ENCODE peak calls at places on chromosome 1, in nine cellular contexts. N, S, O, C, T, R, M, J and W are unnamed samples.

GRCh38 chr1:37410815-37411214 is 63.6 kb upstream of the ZC3H12A start:
- DNase-seq in N (no peak), T (peak; percentile 9), J (no peak), S (no peak), C (no peak), O (peak; percentile 19), M (no peak), R (no peak), W (peak; percentile 44)

GRCh38 chr1:92483442-92484170 is 3.1 kb downstream of the GFI1 start:
- DNase-seq in J (no peak), T (no peak), N (no peak), R (peak; percentile 29), O (peak; percentile 31), M (peak; percentile 41), C (peak; percentile 49), S (no peak), W (peak; percentile 89)

GRCh38 chr1:98316286-98316685 is 345.2 kb upstream of the SNX7 start:
- DNase-seq in O (no peak), C (no peak), T (no peak), S (no peak), N (no peak), R (no peak), J (no peak), M (no peak), W (no peak)

GRCh38 chr1:203871114-203871875 is 9.9 kb downstream of the SNRPE start:
- DNase-seq in T (peak; percentile 62), N (no peak), R (no peak), O (peak; percentile 41), C (no peak), J (no peak), M (no peak), S (no peak), W (no peak)

GRCh38 chr1:233097546-233098254 is 147.3 kb downstream of the NTPCR start:
- DNase-seq in N (no peak), R (no peak), C (no peak), J (no peak), S (no peak), T (no peak), M (no peak), O (no peak), W (no peak)

GRCh38 chr1:26582836-26583460 is 53.4 kb downstream of the RPS6KA1 start:
- DNase-seq in M (no peak), O (no peak), J (no peak), C (peak; percentile 74), R (no peak), N (no peak), S (peak; percentile 77), T (no peak), W (no peak)

GRCh38 chr1:243846761-243847160 is 3.3 kb downstream of the AKT3 start:
- DNase-seq in C (no peak), O (no peak), S (no peak), M (no peak), N (no peak), J (no peak), R (no peak), T (no peak), W (no peak)

GRCh38 chr1:162701286-162701685 is 69.0 kb downstream of the DDR2 start:
- DNase-seq in J (no peak), S (no peak), M (no peak), T (no peak), O (no peak), N (no peak), R (no peak), C (no peak), W (no peak)

GRCh38 chr1:221772107-221772506 is 30.2 kb upstream of the DUSP10 start:
- DNase-seq in R (no peak), S (no peak), J (no peak), N (no peak), T (no peak), M (no peak), C (no peak), O (no peak), W (no peak)

GRCh38 chr1:63134501-63135173 is 187.7 kb upstream of the FOXD3 start:
- DNase-seq in T (peak; percentile 9), C (no peak), O (no peak), R (no peak), N (no peak), M (no peak), J (no peak), S (no peak), W (no peak)
- H3K4me3 ChIP-seq in T (peak overlapping the region; percentile 2), C (no peak overlapping the region), O (no peak overlapping the region), R (no peak overlapping the region), N (no peak overlapping the region), M (no peak overlapping the region), J (no peak overlapping the region), S (no peak overlapping the region), W (no peak overlapping the region)

DNA sequence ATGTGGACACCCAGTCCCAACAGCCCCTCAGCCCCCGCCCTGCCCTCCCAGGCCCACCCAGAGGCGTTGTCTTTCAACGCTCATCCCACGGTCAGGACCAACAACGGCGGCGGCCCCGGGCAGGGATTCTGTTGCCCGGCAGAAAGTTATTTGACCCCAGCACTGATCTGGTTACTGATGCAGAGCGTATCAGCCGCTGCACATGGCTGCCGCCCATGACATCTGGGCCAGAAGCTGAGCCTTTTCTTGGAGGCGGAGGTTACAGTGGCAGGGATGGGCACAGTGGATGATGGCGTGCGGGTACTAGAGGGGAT is 127.1 kb upstream of the ARHGEF16 start:
- DNase-seq in J (no peak), M (no peak), C (no peak), O (no peak), S (no peak), T (no peak), R (no peak), N (no peak), W (no peak)
- H3K4me3 ChIP-seq in J (no peak overlapping the region), M (no peak overlapping the region), C (no peak overlapping the region), O (no peak overlapping the region), S (no peak overlapping the region), T (peak overlapping the region; percentile 17), R (no peak overlapping the region), N (no peak overlapping the region), W (no peak overlapping the region)

GRCh38 chr1:226882187-226882586 is 11.8 kb downstream of the PSEN2 start:
- DNase-seq in M (no peak), O (no peak), S (no peak), C (no peak), J (no peak), R (peak; percentile 23), N (no peak), T (no peak), W (peak; percentile 64)
- H3K4me3 ChIP-seq in M (peak overlapping the region; percentile 38), O (no peak overlapping the region), S (no peak overlapping the region), C (peak overlapping the region; percentile 36), J (peak overlapping the region; percentile 30), R (peak overlapping the region; percentile 53), N (peak overlapping the region; percentile 22), T (no peak overlapping the region), W (peak overlapping the region; percentile 26)

GRCh38 chr1:1841575-1841991 is 49.3 kb downstream of the GNB1 start:
- DNase-seq in T (no peak), O (no peak), C (no peak), R (no peak), S (no peak), M (no peak), J (no peak), N (no peak), W (no peak)
- H3K4me3 ChIP-seq in T (no peak overlapping the region), O (no peak overlapping the region), C (no peak overlapping the region), R (no peak overlapping the region), S (no peak overlapping the region), M (no peak overlapping the region), J (no peak overlapping the region), N (peak overlapping the region; percentile 7), W (no peak overlapping the region)

DNA sequence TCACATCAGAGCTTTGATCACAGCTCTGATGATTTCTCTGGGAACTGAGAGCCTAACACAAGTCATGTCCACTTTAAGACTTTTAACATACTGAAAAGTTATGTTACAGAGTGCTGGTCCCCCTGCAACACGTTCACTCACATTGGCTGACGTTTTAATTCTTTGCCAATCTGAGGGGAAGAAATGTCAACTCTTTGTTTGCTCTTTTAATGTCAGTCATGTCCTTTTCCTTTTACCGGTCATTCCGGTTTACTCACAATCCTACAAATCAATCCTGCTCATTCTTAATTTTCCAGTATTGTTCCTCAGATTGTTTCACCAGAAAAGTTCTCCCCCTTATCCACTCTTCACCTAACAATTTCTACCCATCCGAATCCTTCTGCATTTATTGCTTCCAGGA is 953 bp upstream of the CD46 start:
- DNase-seq in S (no peak), T (no peak), M (no peak), J (no peak), N (no peak), O (no peak), C (no peak), R (no peak), W (no peak)
- H3K4me3 ChIP-seq in S (peak overlapping the region; percentile 88), T (peak overlapping the region; percentile 98), M (peak overlapping the region; percentile 91), J (peak overlapping the region; percentile 94), N (peak overlapping the region; percentile 99), O (peak overlapping the region; percentile 61), C (peak overlapping the region; percentile 94), R (peak overlapping the region; percentile 83), W (peak overlapping the region; percentile 76)

DNA sequence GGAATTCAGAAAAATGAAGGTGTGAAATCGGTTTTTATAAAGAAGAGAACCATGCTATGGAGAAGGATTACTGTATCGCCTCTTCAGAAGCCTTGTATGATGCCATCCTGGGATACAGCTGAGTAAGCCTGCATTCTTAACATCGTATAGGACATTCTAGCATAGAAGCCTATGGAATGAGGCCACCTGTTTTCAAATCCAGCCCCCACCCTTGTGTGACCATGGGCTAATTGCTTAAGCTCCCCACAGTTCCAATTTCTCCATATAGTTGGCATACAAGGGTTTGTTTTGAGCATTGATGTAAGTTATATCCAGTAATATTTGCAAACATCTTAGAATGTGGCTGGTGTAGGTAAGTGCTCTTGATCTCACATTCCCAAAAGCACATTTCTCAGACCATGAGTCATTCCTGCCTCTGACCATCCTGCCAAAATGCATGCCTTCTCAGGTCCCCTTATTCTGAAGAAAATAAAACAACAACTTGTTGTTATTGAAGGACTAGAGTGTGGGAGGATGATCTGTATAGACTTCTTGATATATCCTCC is 1.5 kb downstream of the OR14A2 start:
- DNase-seq in J (no peak), R (no peak), C (no peak), O (no peak), S (no peak), N (no peak), M (no peak), T (no peak), W (no peak)
- H3K4me3 ChIP-seq in J (no peak overlapping the region), R (no peak overlapping the region), C (no peak overlapping the region), O (no peak overlapping the region), S (no peak overlapping the region), N (no peak overlapping the region), M (no peak overlapping the region), T (no peak overlapping the region), W (no peak overlapping the region)

GRCh38 chr1:38500891-38501290 is 358.7 kb downstream of the RRAGC start:
- DNase-seq in M (no peak), R (no peak), C (no peak), S (no peak), T (no peak), J (no peak), N (no peak), O (no peak), W (no peak)

GRCh38 chr1:38508272-38508671 is 351.3 kb downstream of the RRAGC start:
- DNase-seq in S (no peak), N (no peak), J (no peak), M (no peak), T (no peak), R (no peak), C (no peak), O (no peak), W (no peak)

GRCh38 chr1:38502772-38503171 is 356.8 kb downstream of the RRAGC start:
- DNase-seq in C (no peak), N (no peak), O (no peak), J (no peak), S (no peak), T (no peak), M (no peak), R (no peak), W (no peak)

GRCh38 chr1:38507563-38507962 is 352.0 kb downstream of the RRAGC start:
- DNase-seq in S (no peak), C (no peak), T (no peak), M (no peak), N (no peak), O (no peak), R (no peak), J (no peak), W (no peak)

GRCh38 chr1:38505950-38506349 is 353.6 kb downstream of the RRAGC start:
- DNase-seq in O (no peak), M (no peak), R (no peak), S (no peak), C (no peak), N (no peak), T (no peak), J (no peak), W (no peak)
- H3K4me3 ChIP-seq in O (no peak overlapping the region), M (no peak overlapping the region), R (no peak overlapping the region), S (no peak overlapping the region), C (no peak overlapping the region), N (no peak overlapping the region), T (no peak overlapping the region), J (no peak overlapping the region), W (no peak overlapping the region)